ENCODE peak calls at places on chromosomes 3 and 15, in seven cellular contexts. T is Calu3, H is OCI-LY7, I is fibroblast of the aortic adventitia, N is kidney epithelial cell, J is AG10803, G is cardiac fibroblast. V is an unnamed sample.

GRCh38 chr3:71316378-71316777 is 267.1 kb downstream of the FOXP1 start:
- DNase-seq in N (no peak), J (no peak), T (no peak), I (no peak), H (no peak), G (no peak), V (no peak)

GRCh38 chr3:72907851-72908620 is 20.2 kb downstream of the GXYLT2 start:
- DNase-seq in I (peak), G (peak), N (peak), H (no peak), J (peak), T (no peak), V (peak)

GRCh38 chr3:109241459-109241858 is 74.9 kb downstream of the DPPA2 start:
- DNase-seq in H (no peak), N (no peak), I (no peak), J (no peak), G (no peak), T (no peak), V (no peak)

GRCh38 chr3:53238051-53238850 is 17.6 kb downstream of the TKT start:
- DNase-seq in H (no peak), I (peak), G (peak), N (peak), J (peak), T (peak), V (peak)

GRCh38 chr3:103388214-103388613 is 953.4 kb downstream of the ZPLD1 start:
- DNase-seq in N (no peak), H (no peak), G (no peak), J (peak), T (no peak), I (no peak), V (no peak)

GRCh38 chr3:165854696-165855095 is 17.5 kb upstream of the BCHE start:
- DNase-seq in N (no peak), J (no peak), G (peak), H (peak), I (peak), T (no peak), V (no peak)

GRCh38 chr3:53218136-53218535 is 37.7 kb downstream of the TKT start:
- DNase-seq in J (no peak), I (no peak), G (no peak), T (no peak), N (no peak), H (peak), V (no peak)

GRCh38 chr15:100043069-100043641 is 298.6 kb downstream of the ADAMTS17 start:
- DNase-seq in I (peak), J (peak), H (no peak), T (peak), G (peak), N (peak), V (no peak)

GRCh38 chr3:183975981-183976662 is 41.6 kb downstream of the ABCC5 start:
- DNase-seq in H (no peak), G (peak), T (no peak), J (no peak), N (no peak), I (no peak), V (no peak)

GRCh38 chr3:135310317-135310716 is 515.3 kb downstream of the EPHB1 start:
- DNase-seq in I (no peak), T (no peak), G (no peak), N (no peak), H (no peak), J (no peak), V (no peak)

GRCh38 chr3:109050591-109051167 is 67.3 kb downstream of the MORC1 start:
- DNase-seq in T (peak), I (peak), H (peak), N (no peak), G (peak), J (no peak), V (no peak)

GRCh38 chr15:33720952-33721351 is 247.3 kb upstream of the CHRM5 start:
- DNase-seq in N (peak), H (no peak), G (peak), T (no peak), I (peak), J (peak), V (no peak)

GRCh38 chr15:71634820-71635219 is 175.5 kb upstream of the NR2E3 start:
- DNase-seq in N (no peak), H (no peak), J (peak), I (peak), T (no peak), G (peak), V (peak)

GRCh38 chr15:37229855-37230254 is 129.5 kb upstream of the MEIS2 start:
- DNase-seq in N (no peak), H (no peak), T (no peak), J (no peak), I (no peak), G (no peak), V (no peak)

GRCh38 chr15:25372298-25372697 is 66.5 kb downstream of the UBE3A start:
- DNase-seq in N (no peak), J (no peak), I (peak), H (no peak), G (peak), T (no peak), V (peak)

GRCh38 chr3:13352621-13353131 is 67.4 kb downstream of the NUP210 start:
- DNase-seq in I (no peak), N (peak), G (no peak), H (no peak), T (no peak), J (peak), V (no peak)

GRCh38 chr3:43855674-43856299 is 165.0 kb downstream of the ABHD5 start:
- DNase-seq in H (peak), G (peak), I (peak), N (no peak), J (peak), T (peak), V (no peak)

GRCh38 chr15:100439566-100439965 is 89.2 kb downstream of the CERS3 start:
- DNase-seq in N (no peak), H (no peak), G (no peak), J (no peak), I (no peak), T (no peak), V (no peak)

GRCh38 chr3:140250010-140250825 is 315.2 kb downstream of the CLSTN2 start:
- DNase-seq in I (no peak), J (no peak), T (no peak), N (no peak), G (no peak), H (no peak), V (no peak)

GRCh38 chr3:67661079-67661478 is 6.7 kb upstream of the SUCLG2 start:
- DNase-seq in I (peak), H (no peak), G (peak), N (no peak), J (no peak), T (no peak), V (no peak)

GRCh38 chr15:66883322-66883911 is 181.4 kb downstream of the SMAD6 start:
- DNase-seq in H (no peak), T (peak), J (peak), I (peak), G (peak), N (peak), V (peak)

GRCh38 chr15:93035092-93035915 is 53.7 kb downstream of the RGMA start:
- DNase-seq in I (no peak), G (no peak), N (no peak), H (no peak), J (no peak), T (no peak), V (no peak)

GRCh38 chr15:31088672-31089360 is 12.7 kb downstream of the TRPM1 start:
- DNase-seq in T (no peak), N (no peak), I (no peak), G (no peak), J (no peak), H (no peak), V (no peak)

GRCh38 chr3:195751584-195751983 is 30.8 kb downstream of the MUC20 start:
- DNase-seq in T (no peak), G (no peak), N (no peak), H (no peak), I (no peak), J (no peak), V (no peak)

GRCh38 chr3:120560304-120561250 is 35.6 kb upstream of the NDUFB4 start:
- DNase-seq in T (no peak), N (no peak), I (no peak), G (peak), J (no peak), H (no peak), V (no peak)

GRCh38 chr3:12871404-12871983 is 30.1 kb upstream of the RPL32 start:
- DNase-seq in N (no peak), J (no peak), H (no peak), I (no peak), G (no peak), T (no peak), V (no peak)

GRCh38 chr3:138726966-138727365 is 107.8 kb downstream of the PIK3CB start:
- DNase-seq in T (no peak), G (peak), H (no peak), I (peak), J (peak), N (no peak), V (no peak)

GRCh38 chr3:55910543-55910942 is 423.4 kb upstream of the WNT5A start:
- DNase-seq in H (no peak), G (peak), T (no peak), I (no peak), N (no peak), J (no peak), V (no peak)

GRCh38 chr3:195054311-195054710 is 216.6 kb downstream of the XXYLT1 start:
- DNase-seq in G (no peak), J (no peak), T (no peak), H (no peak), N (no peak), I (no peak), V (no peak)

GRCh38 chr3:194824676-194825075 is 139.0 kb downstream of the FAM43A start:
- DNase-seq in I (peak), G (peak), J (peak), T (no peak), H (no peak), N (no peak), V (no peak)

GRCh38 chr3:125436921-125437320 is 61.8 kb upstream of the ZNF148 start:
- DNase-seq in H (no peak), I (no peak), J (no peak), T (no peak), G (no peak), N (no peak), V (no peak)

GRCh38 chr3:159762981-159763465 is 225.6 kb upstream of the IL12A start:
- DNase-seq in G (peak), N (no peak), T (peak), J (peak), H (no peak), I (peak), V (peak)

GRCh38 chr15:68818671-68819450 is 1.8 kb downstream of the ANP32A start:
- DNase-seq in J (peak), I (peak), N (no peak), H (peak), T (peak), G (peak), V (no peak)

GRCh38 chr15:101167791-101168462 is 83.9 kb downstream of the CHSY1 start:
- DNase-seq in H (no peak), I (peak), N (peak), G (peak), J (peak), T (peak), V (no peak)

GRCh38 chr3:33364531-33365128 is 75.6 kb downstream of the UBP1 start:
- DNase-seq in H (no peak), G (peak), T (no peak), N (no peak), J (peak), I (no peak), V (no peak)

GRCh38 chr3:173618148-173618547 is 220.6 kb downstream of the NLGN1 start:
- DNase-seq in N (no peak), T (no peak), I (no peak), J (no peak), G (no peak), H (no peak), V (no peak)

GRCh38 chr3:73669268-73669667 is 44.5 kb upstream of the PDZRN3 start:
- DNase-seq in H (no peak), G (peak), J (peak), I (peak), T (no peak), N (no peak), V (no peak)

GRCh38 chr3:146092230-146092629 is 68.8 kb downstream of the PLOD2 start:
- DNase-seq in I (no peak), G (peak), N (peak), J (no peak), T (no peak), H (no peak), V (no peak)

GRCh38 chr3:132642539-132642847 is 17.1 kb downstream of the ACAD11 start:
- DNase-seq in T (no peak), G (no peak), N (no peak), H (no peak), J (no peak), I (no peak), V (no peak)
- TF ChIP-seq CTCF in T (no peak), G (no peak), N (no peak), H (no peak), J (no peak), I (no peak), V (no peak)

GRCh38 chr3:40914475-40914874 is 284.8 kb upstream of the CTNNB1 start:
- DNase-seq in H (no peak), T (no peak), J (no peak), G (no peak), N (no peak), I (no peak), V (no peak)

GRCh38 chr3:40912461-40912860 is 286.8 kb upstream of the CTNNB1 start:
- DNase-seq in G (no peak), T (no peak), H (no peak), I (no peak), J (no peak), N (no peak), V (no peak)

GRCh38 chr3:40913641-40914040 is 285.7 kb upstream of the CTNNB1 start:
- DNase-seq in H (no peak), G (no peak), I (no peak), T (no peak), N (no peak), J (no peak), V (no peak)

GRCh38 chr3:40913192-40913591 is 286.1 kb upstream of the CTNNB1 start:
- DNase-seq in I (no peak), T (no peak), N (no peak), G (no peak), J (no peak), H (no peak), V (no peak)

GRCh38 chr3:40915346-40915865 is 283.9 kb upstream of the CTNNB1 start:
- DNase-seq in I (no peak), J (peak), N (no peak), H (no peak), G (no peak), T (no peak), V (no peak)
- TF ChIP-seq CTCF in I (no peak), J (no peak), N (no peak), H (no peak), G (no peak), T (no peak), V (no peak)

GRCh38 chr3:46102059-46102779 is 74.9 kb upstream of the XCR1 start:
- DNase-seq in H (no peak), G (no peak), J (no peak), T (no peak), N (no peak), I (no peak), V (no peak)
- TF ChIP-seq CTCF in H (peak), G (no peak), J (no peak), T (no peak), N (no peak), I (no peak), V (no peak)

GRCh38 chr15:29668120-29668602 is 154.1 kb downstream of the TJP1 start:
- DNase-seq in I (peak), J (peak), N (peak), T (peak), G (peak), H (peak), V (peak)
- TF ChIP-seq CTCF in I (peak), J (peak), N (peak), T (peak), G (peak), H (peak), V (peak)

DNA sequence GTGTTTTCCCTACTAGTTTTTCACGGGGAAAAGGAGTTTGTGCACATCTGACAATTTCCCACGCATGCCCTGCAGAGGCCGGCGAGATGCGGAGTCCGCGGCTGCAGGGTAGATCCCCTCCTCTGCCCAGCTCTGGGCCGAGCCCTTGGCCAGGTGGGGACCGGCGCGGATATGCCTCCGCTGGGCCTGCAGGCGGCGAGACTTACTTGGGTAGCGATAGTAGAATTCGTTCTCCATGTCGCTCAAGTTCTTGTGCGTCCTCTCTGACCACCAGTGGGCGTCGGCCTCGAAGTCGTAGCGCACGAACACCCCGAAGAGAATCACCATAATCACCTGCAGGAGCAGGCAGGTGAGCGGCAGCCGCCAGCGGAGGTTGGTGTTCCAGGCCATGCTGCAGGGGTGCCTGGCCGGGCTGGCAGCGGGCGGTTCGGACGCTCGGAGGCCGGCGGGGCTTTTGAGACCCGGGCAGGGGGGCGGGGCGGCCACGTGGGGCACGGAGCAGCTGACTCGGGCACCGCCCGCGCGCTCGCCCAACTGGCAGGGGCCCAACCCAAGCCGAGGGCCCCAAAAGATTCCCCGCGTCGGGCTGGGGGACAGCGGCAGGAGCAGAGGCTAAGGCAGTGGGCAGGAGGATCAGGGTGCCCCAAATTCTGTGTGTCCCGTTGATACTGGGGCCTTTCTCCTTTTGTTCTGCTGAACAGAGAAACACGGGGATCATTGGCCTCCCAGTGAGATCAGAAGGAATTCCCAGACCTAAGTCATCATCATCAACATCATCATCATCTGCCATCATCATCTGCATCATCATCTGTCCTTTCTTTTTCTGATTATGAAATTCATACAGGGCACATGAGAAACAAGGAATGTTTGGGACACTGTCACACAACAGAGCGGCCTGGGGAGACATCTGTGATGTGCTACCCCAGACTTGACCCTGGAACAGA is at the start of gene RHCG:
- DNase-seq in J (peak), N (peak), I (peak), T (peak), H (no peak), G (peak), V (no peak)
- TF ChIP-seq CTCF in J (peak), N (peak), I (peak), T (peak), H (no peak), G (peak), V (peak)

DNA sequence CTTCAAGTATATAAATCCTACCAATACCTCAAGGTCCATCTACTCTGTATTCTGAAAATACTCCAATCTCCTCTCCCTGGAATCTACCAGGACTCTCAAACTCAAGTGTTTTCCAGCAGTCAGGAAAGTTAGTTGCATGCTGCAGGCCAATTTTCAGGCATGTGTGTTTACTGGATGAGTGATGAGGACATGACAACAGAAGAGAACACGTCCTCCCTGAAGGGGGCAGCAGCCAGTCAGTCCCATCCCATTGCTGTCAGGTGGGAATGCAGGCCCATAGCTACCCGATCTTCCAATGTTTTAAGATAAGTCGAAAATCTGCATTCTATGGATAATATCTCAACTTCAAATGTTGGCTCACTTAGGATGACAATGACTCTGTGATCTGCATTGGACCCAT is 496.2 kb downstream of the FHIT start:
- DNase-seq in G (no peak), J (no peak), N (no peak), H (no peak), T (no peak), I (no peak), V (no peak)
- TF ChIP-seq CTCF in G (no peak), J (peak), N (peak), H (no peak), T (no peak), I (no peak), V (no peak)

GRCh38 chr15:77907824-77908751 is 169.4 kb downstream of the TBC1D2B start:
- DNase-seq in J (peak), N (peak), I (no peak), H (peak), G (peak), T (no peak), V (no peak)
- TF ChIP-seq CTCF in J (peak), N (peak), I (no peak), H (peak), G (peak), T (no peak), V (peak)

V was measured in AG09319.